ENCODE peak calls at places on chromosomes 3 and 15, in seven cellular contexts. R is SK-N-SH, Z is K562, I is HCT116, O is HepG2, E is GM12878, B is A549. T is an unnamed sample.

GRCh38 chr15:93823971-93824866 is 407.1 kb upstream of the MCTP2 start:
- DNase-seq in R (peak), Z (no peak), I (no peak), O (no peak), E (no peak), B (no peak), T (no peak)

GRCh38 chr3:10198761-10199688 is 34.3 kb downstream of the IRAK2 start:
- DNase-seq in R (no peak), Z (peak), I (no peak), O (peak), E (peak), B (peak), T (peak)

GRCh38 chr3:109275702-109276293 is 40.5 kb downstream of the DPPA2 start:
- DNase-seq in R (peak), Z (peak), I (peak), O (peak), E (no peak), B (peak), T (peak)

GRCh38 chr3:149442845-149443544 is 31.5 kb upstream of the TM4SF4 start:
- DNase-seq in R (no peak), Z (no peak), I (peak), O (no peak), E (peak), B (no peak), T (peak)

GRCh38 chr15:74368121-74368520 is 675 bp upstream of the CYP11A1 start:
- DNase-seq in R (no peak), Z (no peak), I (no peak), O (no peak), E (no peak), B (no peak), T (no peak)

GRCh38 chr15:87704276-87704675 is 552.3 kb downstream of the NTRK3 start:
- DNase-seq in R (no peak), Z (peak), I (no peak), O (no peak), E (no peak), B (no peak), T (no peak)

GRCh38 chr3:197183582-197183981 is 114.8 kb downstream of the DLG1 start:
- DNase-seq in R (no peak), Z (no peak), I (no peak), O (no peak), E (no peak), B (no peak), T (no peak)

GRCh38 chr15:46786886-46787285 is 930.4 kb upstream of the SEMA6D start:
- DNase-seq in R (no peak), Z (no peak), I (no peak), O (no peak), E (no peak), B (no peak), T (no peak)

GRCh38 chr15:101050647-101051290 is 131.6 kb downstream of the LRRK1 start:
- DNase-seq in R (peak), Z (no peak), I (no peak), O (no peak), E (no peak), B (no peak), T (no peak)

GRCh38 chr3:66382142-66382541 is 118.7 kb downstream of the LRIG1 start:
- DNase-seq in R (no peak), Z (no peak), I (no peak), O (no peak), E (no peak), B (no peak), T (no peak)

GRCh38 chr3:54900954-54901591 is 26.8 kb downstream of the LRTM1 start:
- DNase-seq in R (no peak), Z (no peak), I (no peak), O (no peak), E (no peak), B (no peak), T (peak)

GRCh38 chr15:41813426-41813825 is 14.5 kb upstream of the JMJD7 start:
- DNase-seq in R (no peak), Z (no peak), I (no peak), O (no peak), E (no peak), B (no peak), T (no peak)

GRCh38 chr3:127015282-127016042 is 32.5 kb downstream of the PLXNA1 start:
- DNase-seq in R (peak), Z (peak), I (no peak), O (no peak), E (peak), B (peak), T (no peak)

GRCh38 chr15:72155021-72155621 is 36.9 kb downstream of the SENP8 start:
- DNase-seq in R (peak), Z (no peak), I (no peak), O (no peak), E (no peak), B (peak), T (peak)

GRCh38 chr3:63580151-63580550 is 72.3 kb upstream of the SNTN start:
- DNase-seq in R (no peak), Z (no peak), I (no peak), O (no peak), E (no peak), B (no peak), T (no peak)

GRCh38 chr15:78101423-78102105 is 9.2 kb downstream of the SH2D7 start:
- DNase-seq in R (no peak), Z (no peak), I (no peak), O (no peak), E (no peak), B (no peak), T (no peak)

GRCh38 chr15:74132681-74133070 is 2.3 kb downstream of the ISLR2 start:
- DNase-seq in R (no peak), Z (no peak), I (no peak), O (no peak), E (no peak), B (no peak), T (peak)

GRCh38 chr3:169116056-169116693 is 547.3 kb downstream of the MECOM start:
- DNase-seq in R (no peak), Z (no peak), I (no peak), O (peak), E (no peak), B (no peak), T (no peak)

GRCh38 chr3:113536627-113537101 is 4.3 kb downstream of the SIDT1 start:
- DNase-seq in R (no peak), Z (no peak), I (no peak), O (no peak), E (no peak), B (peak), T (no peak)

GRCh38 chr15:95405447-95405846 is 925.1 kb upstream of the NR2F2 start:
- DNase-seq in R (no peak), Z (no peak), I (no peak), O (no peak), E (no peak), B (no peak), T (peak)

GRCh38 chr15:72227720-72228119 is 3.3 kb downstream of the PKM start:
- DNase-seq in R (no peak), Z (peak), I (no peak), O (no peak), E (no peak), B (no peak), T (no peak)

GRCh38 chr3:106628407-106628806 is 748.8 kb upstream of the CCDC54 start:
- DNase-seq in R (no peak), Z (no peak), I (no peak), O (no peak), E (no peak), B (no peak), T (peak)

GRCh38 chr15:74036271-74037170 is 42.0 kb downstream of the PML start:
- DNase-seq in R (peak), Z (peak), I (peak), O (peak), E (no peak), B (peak), T (peak)

GRCh38 chr3:37540786-37541185 is 320.9 kb upstream of the CTDSPL start:
- DNase-seq in R (no peak), Z (no peak), I (no peak), O (no peak), E (no peak), B (no peak), T (no peak)

GRCh38 chr15:77808581-77809198 is 176.0 kb upstream of the LINGO1 start:
- DNase-seq in R (no peak), Z (no peak), I (no peak), O (no peak), E (no peak), B (no peak), T (no peak)

GRCh38 chr15:71357357-71357756 is 242.1 kb downstream of the THSD4 start:
- DNase-seq in R (peak), Z (no peak), I (no peak), O (no peak), E (no peak), B (no peak), T (no peak)

GRCh38 chr3:95721938-95722337 is 1092.5 kb upstream of the EPHA6 start:
- DNase-seq in R (no peak), Z (no peak), I (no peak), O (no peak), E (no peak), B (no peak), T (no peak)

GRCh38 chr3:45021524-45021923 is 4.6 kb upstream of the CLEC3B start:
- DNase-seq in R (no peak), Z (no peak), I (no peak), O (no peak), E (no peak), B (no peak), T (no peak)

GRCh38 chr15:93319121-93319814 is 230.3 kb upstream of the RGMA start:
- DNase-seq in R (no peak), Z (no peak), I (no peak), O (no peak), E (no peak), B (no peak), T (no peak)

GRCh38 chr3:177279118-177279815 is 82.0 kb upstream of the TBL1XR1 start:
- DNase-seq in R (no peak), Z (peak), I (no peak), O (peak), E (no peak), B (no peak), T (no peak)

GRCh38 chr3:46981932-46982471 is 2.5 kb downstream of the NBEAL2 start:
- DNase-seq in R (no peak), Z (no peak), I (no peak), O (no peak), E (no peak), B (no peak), T (no peak)

GRCh38 chr15:32956006-32956405 is 238.2 kb downstream of the GREM1 start:
- DNase-seq in R (peak), Z (peak), I (peak), O (peak), E (no peak), B (peak), T (peak)

DNA sequence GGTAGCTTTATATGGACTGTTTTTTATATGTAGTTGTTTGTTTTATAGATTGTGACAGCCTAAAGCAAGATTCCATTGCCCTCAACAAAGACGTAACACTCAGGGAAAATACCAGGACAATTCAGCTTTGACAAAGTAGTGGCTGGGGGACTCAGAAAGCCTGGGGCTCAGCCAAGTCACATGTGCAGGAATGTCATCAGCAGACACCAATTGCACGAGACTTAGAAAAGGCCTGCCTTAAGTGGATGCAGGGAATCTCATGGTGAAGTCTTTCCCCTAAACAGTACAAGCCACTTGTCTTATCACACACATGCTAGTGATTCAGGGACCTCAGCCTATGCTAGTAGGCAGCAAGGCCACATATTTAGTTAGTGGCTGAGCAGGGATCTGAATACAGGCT is 381.8 kb upstream of the THBS1 start:
- DNase-seq in R (peak), Z (no peak), I (no peak), O (no peak), E (no peak), B (no peak), T (peak)
- TF ChIP-seq RAD21 in R (no peak), Z (no peak), I (no peak), O (no peak), E (no peak), B (no peak), T (no peak)

GRCh38 chr15:63349156-63349555 is 32.5 kb downstream of the CA12 start:
- DNase-seq in R (no peak), Z (no peak), I (no peak), O (no peak), E (no peak), B (no peak), T (no peak)
- TF ChIP-seq RAD21 in R (no peak), Z (no peak), I (no peak), O (no peak), E (no peak), B (no peak), T (no peak)

GRCh38 chr3:129119365-129120100 is 2.1 kb downstream of the RAB43 start:
- DNase-seq in R (no peak), Z (peak), I (no peak), O (peak), E (no peak), B (no peak), T (no peak)
- TF ChIP-seq RAD21 in R (no peak), Z (no peak), I (no peak), O (no peak), E (no peak), B (no peak), T (no peak)

DNA sequence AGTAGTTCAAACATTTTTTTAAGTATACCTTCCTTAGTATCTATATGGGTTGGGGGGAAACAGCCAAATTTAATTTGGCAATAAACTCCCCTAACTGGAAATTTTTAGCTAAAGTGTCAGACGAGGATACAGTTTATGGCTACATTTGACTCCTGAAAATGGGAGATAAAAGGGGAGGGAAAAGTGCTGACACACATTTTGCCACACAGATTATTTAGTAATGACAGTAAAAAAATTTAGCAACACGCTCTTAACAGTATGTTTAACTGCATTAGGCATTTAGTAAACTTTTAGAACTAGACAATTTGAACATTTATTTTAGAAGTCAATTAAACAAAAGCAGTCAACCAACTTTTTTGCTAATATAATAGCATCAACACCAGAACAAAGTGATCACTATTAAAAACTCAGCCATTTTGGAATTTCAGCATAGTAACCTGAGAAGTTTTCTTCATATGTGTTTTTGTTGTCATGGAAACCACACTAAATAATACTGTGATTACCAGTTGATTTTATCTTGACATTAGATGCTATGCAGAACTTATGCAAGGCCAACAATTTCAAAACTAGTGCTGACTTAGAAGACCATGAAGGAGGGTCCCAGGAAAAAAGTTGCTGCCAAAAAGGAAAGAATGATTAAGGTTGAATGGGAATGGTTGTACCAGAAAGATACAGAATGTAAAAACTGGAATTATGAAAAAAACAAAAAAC is 47.0 kb upstream of the TFG start:
- DNase-seq in R (no peak), Z (no peak), I (no peak), O (no peak), E (no peak), B (peak), T (peak)
- TF ChIP-seq RAD21 in R (no peak), Z (no peak), I (no peak), O (no peak), E (no peak), B (no peak), T (no peak)

GRCh38 chr3:21405671-21406667 is 345.0 kb downstream of the ZNF385D start:
- DNase-seq in R (no peak), Z (peak), I (no peak), O (no peak), E (no peak), B (no peak), T (no peak)
- TF ChIP-seq RAD21 in R (no peak), Z (no peak), I (no peak), O (no peak), E (no peak), B (no peak), T (no peak)

GRCh38 chr15:85542895-85543331 is 162.5 kb downstream of the AKAP13 start:
- DNase-seq in R (no peak), Z (no peak), I (no peak), O (no peak), E (no peak), B (no peak), T (peak)

GRCh38 chr15:85542488-85542887 is 162.1 kb downstream of the AKAP13 start:
- DNase-seq in R (no peak), Z (no peak), I (no peak), O (no peak), E (no peak), B (no peak), T (no peak)

GRCh38 chr15:85541744-85542143 is 161.3 kb downstream of the AKAP13 start:
- DNase-seq in R (no peak), Z (no peak), I (no peak), O (no peak), E (no peak), B (no peak), T (peak)

GRCh38 chr15:85545185-85545584 is 164.8 kb downstream of the AKAP13 start:
- DNase-seq in R (no peak), Z (no peak), I (no peak), O (no peak), E (no peak), B (no peak), T (peak)

DNA sequence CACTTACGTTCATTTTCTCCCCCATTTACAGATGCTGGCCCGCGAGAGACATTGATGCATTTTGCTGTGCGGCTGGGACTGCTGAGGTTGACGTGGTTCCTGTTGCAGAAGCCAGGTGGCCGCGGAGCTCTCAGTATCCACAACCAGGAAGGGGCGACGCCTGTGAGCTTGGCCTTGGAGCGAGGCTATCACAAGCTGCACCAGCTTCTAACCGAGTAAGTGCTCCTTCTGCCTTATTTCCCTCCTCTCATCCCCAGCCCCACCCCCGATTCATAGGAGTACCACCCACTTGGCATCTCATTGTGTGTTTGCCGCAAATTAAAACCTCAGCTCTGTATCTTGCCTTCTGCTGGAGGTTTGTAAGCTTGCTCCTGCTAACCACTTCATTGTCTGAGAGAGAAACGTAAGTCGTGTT is 163.3 kb downstream of the AKAP13 start:
- DNase-seq in R (no peak), Z (no peak), I (no peak), O (no peak), E (no peak), B (no peak), T (no peak)
- TF ChIP-seq RAD21 in R (no peak), Z (no peak), I (no peak), O (no peak), E (no peak), B (no peak), T (no peak)

GRCh38 chr15:36483409-36483808 is 96.0 kb upstream of the CDIN1 start:
- DNase-seq in R (no peak), Z (no peak), I (no peak), O (no peak), E (no peak), B (no peak), T (no peak)

GRCh38 chr15:36481156-36481555 is 98.3 kb upstream of the CDIN1 start:
- DNase-seq in R (no peak), Z (no peak), I (no peak), O (no peak), E (no peak), B (no peak), T (no peak)

GRCh38 chr15:36478561-36478960 is 100.9 kb upstream of the CDIN1 start:
- DNase-seq in R (no peak), Z (no peak), I (no peak), O (no peak), E (no peak), B (no peak), T (no peak)

GRCh38 chr15:36484038-36484778 is 95.2 kb upstream of the CDIN1 start:
- DNase-seq in R (no peak), Z (no peak), I (no peak), O (no peak), E (no peak), B (no peak), T (peak)

GRCh38 chr15:36479200-36479896 is 100.1 kb upstream of the CDIN1 start:
- DNase-seq in R (no peak), Z (no peak), I (no peak), O (no peak), E (no peak), B (peak), T (peak)
- TF ChIP-seq RAD21 in R (no peak), Z (no peak), I (no peak), O (no peak), E (no peak), B (no peak), T (no peak)

GRCh38 chr3:86990734-86991481 is at the start of gene VGLL3:
- DNase-seq in R (peak), Z (no peak), I (no peak), O (no peak), E (no peak), B (peak), T (peak)

GRCh38 chr3:86989611-86990010 is 1.3 kb downstream of the VGLL3 start:
- DNase-seq in R (no peak), Z (no peak), I (no peak), O (no peak), E (no peak), B (no peak), T (peak)

GRCh38 chr3:86991482-86991815 is 500 bp upstream of the VGLL3 start:
- DNase-seq in R (no peak), Z (no peak), I (no peak), O (no peak), E (no peak), B (no peak), T (no peak)

GRCh38 chr3:86988986-86989385 is 2.0 kb downstream of the VGLL3 start:
- DNase-seq in R (no peak), Z (no peak), I (no peak), O (no peak), E (no peak), B (no peak), T (no peak)

GRCh38 chr3:86990171-86990733 is 697 bp downstream of the VGLL3 start:
- DNase-seq in R (peak), Z (no peak), I (no peak), O (no peak), E (no peak), B (peak), T (peak)
- TF ChIP-seq RAD21 in R (no peak), Z (no peak), I (no peak), O (no peak), E (no peak), B (no peak), T (no peak)

DNA sequence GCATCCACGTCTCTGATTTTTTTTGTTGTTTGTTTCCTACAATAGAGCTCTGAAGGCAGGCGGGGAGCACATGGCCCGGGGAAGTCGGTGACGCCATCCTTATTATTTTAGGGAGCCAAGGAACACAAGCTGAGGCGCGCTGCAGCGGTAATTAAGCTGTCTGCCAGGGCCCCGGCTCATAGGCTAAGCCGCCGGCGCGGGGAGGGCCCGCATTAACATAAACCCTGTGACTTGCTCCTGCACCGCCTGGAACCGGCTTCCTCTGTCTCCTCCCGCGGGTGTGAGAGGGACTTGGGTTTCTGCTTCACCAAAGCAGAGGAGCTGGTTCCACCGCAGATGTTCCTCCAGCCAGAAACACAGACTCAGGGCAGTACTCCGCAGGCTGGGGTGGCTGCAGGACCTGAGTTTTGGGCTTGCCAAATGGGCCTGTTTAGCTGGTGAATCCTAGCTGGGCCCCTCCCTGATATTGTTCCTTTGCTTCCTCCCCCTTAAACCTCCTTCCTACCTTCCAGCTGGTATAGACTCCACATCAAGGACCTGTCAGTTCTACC is 25.3 kb downstream of the ANP32A start:
- DNase-seq in R (no peak), Z (no peak), I (no peak), O (no peak), E (no peak), B (no peak), T (peak)
- TF ChIP-seq RAD21 in R (no peak), Z (no peak), I (no peak), O (no peak), E (no peak), B (no peak), T (no peak)

GRCh38 chr3:152298393-152299242 is 29.9 kb downstream of the MBNL1 start:
- DNase-seq in R (peak), Z (peak), I (no peak), O (peak), E (peak), B (peak), T (peak)
- TF ChIP-seq RAD21 in R (no peak), Z (no peak), I (no peak), O (no peak), E (no peak), B (peak), T (no peak)